ENCODE peak calls at places on chromosomes 1 and 21, in seven cellular contexts. Z is adrenal gland, F is fibroblast of lung, L is colonic mucosa, R is RWPE1, W is tibial artery, N is H9. D is an unnamed sample.

GRCh38 chr1:19734056-19734455 is 65.7 kb downstream of the TMCO4 start:
- DNase-seq in N (no peak), W (no peak), R (no peak), F (no peak), Z (no peak), L (no peak), D (no peak)

GRCh38 chr1:197763307-197763706 is 12.0 kb downstream of the DENND1B start:
- DNase-seq in L (no peak), N (no peak), R (no peak), Z (no peak), W (no peak), F (no peak), D (no peak)

GRCh38 chr21:25461730-25462129 is 145.6 kb downstream of the MRPL39 start:
- DNase-seq in N (no peak), R (no peak), F (no peak), L (no peak), W (no peak), Z (no peak), D (no peak)

GRCh38 chr1:225823811-225824261 is 13.9 kb downstream of the EPHX1 start:
- DNase-seq in W (peak; percentile 51), R (no peak), L (no peak), Z (no peak), F (no peak), N (no peak), D (no peak)

GRCh38 chr1:36513676-36514473 is 31.2 kb upstream of the CSF3R start:
- DNase-seq in N (no peak), R (no peak), W (no peak), L (no peak), Z (no peak), F (no peak), D (no peak)

GRCh38 chr1:28160677-28161328 is 15.7 kb downstream of the PTAFR start:
- DNase-seq in N (no peak), W (no peak), Z (no peak), L (no peak), R (peak; percentile 22), F (peak; percentile 86), D (no peak)

GRCh38 chr1:39147099-39148025 is 57.1 kb upstream of the MACF1 start:
- DNase-seq in L (no peak), Z (no peak), N (no peak), W (no peak), F (no peak), R (no peak), D (no peak)

GRCh38 chr1:224736619-224737352 is 120.7 kb downstream of the CNIH3 start:
- DNase-seq in R (no peak), W (no peak), L (no peak), Z (no peak), N (no peak), F (peak; percentile 75), D (no peak)

GRCh38 chr1:85047472-85048295 is 616 bp downstream of the MCOLN3 start:
- DNase-seq in L (peak; percentile 20), R (peak; percentile 13), N (peak; percentile 44), Z (no peak), F (no peak), W (no peak), D (peak; percentile 66)

GRCh38 chr1:179929955-179930798 is 24.4 kb upstream of the CEP350 start:
- DNase-seq in F (no peak), Z (no peak), W (no peak), R (no peak), L (no peak), N (no peak), D (no peak)

GRCh38 chr1:211708006-211708405 is 32.6 kb upstream of the NEK2 start:
- DNase-seq in W (no peak), N (no peak), R (no peak), Z (no peak), L (no peak), F (peak; percentile 11), D (no peak)

GRCh38 chr21:38380391-38381137 is 117.7 kb downstream of the ERG start:
- DNase-seq in Z (no peak), R (peak; percentile 30), W (no peak), L (no peak), F (peak; percentile 22), N (no peak), D (no peak)

GRCh38 chr1:9822490-9822889 is 1.3 kb downstream of the CLSTN1 start:
- DNase-seq in W (no peak), R (no peak), F (peak; percentile 28), N (no peak), L (no peak), Z (no peak), D (no peak)

GRCh38 chr1:67589519-67590233 is 95.3 kb upstream of the GADD45A start:
- DNase-seq in R (no peak), W (no peak), F (no peak), Z (no peak), L (no peak), N (no peak), D (no peak)

GRCh38 chr1:32887623-32888022 is 1.3 kb downstream of the HPCA start:
- DNase-seq in L (no peak), N (no peak), R (no peak), W (no peak), F (no peak), Z (no peak), D (no peak)

GRCh38 chr1:55329091-55329490 is 113.9 kb upstream of the USP24 start:
- DNase-seq in R (no peak), N (peak; percentile 48), F (no peak), Z (peak; percentile 64), L (no peak), W (no peak), D (no peak)

GRCh38 chr1:153697873-153698647 is 19.6 kb downstream of the NPR1 start:
- DNase-seq in R (no peak), W (peak; percentile 91), N (peak; percentile 56), L (peak; percentile 34), Z (peak; percentile 90), F (peak; percentile 61), D (peak; percentile 28)

GRCh38 chr1:207173396-207173795 is 69.4 kb downstream of the C4BPA start:
- DNase-seq in L (no peak), W (no peak), F (no peak), Z (no peak), R (no peak), N (no peak), D (no peak)

GRCh38 chr1:227889047-227889862 is 58.5 kb downstream of the WNT9A start:
- DNase-seq in Z (peak; percentile 41), N (peak; percentile 39), R (no peak), L (peak; percentile 16), W (peak; percentile 55), F (no peak), D (peak; percentile 27)

GRCh38 chr1:11013160-11013531 is 692 bp downstream of the TARDBP start:
- DNase-seq in L (no peak), F (peak; percentile 13), R (no peak), N (no peak), W (no peak), Z (no peak), D (no peak)

DNA sequence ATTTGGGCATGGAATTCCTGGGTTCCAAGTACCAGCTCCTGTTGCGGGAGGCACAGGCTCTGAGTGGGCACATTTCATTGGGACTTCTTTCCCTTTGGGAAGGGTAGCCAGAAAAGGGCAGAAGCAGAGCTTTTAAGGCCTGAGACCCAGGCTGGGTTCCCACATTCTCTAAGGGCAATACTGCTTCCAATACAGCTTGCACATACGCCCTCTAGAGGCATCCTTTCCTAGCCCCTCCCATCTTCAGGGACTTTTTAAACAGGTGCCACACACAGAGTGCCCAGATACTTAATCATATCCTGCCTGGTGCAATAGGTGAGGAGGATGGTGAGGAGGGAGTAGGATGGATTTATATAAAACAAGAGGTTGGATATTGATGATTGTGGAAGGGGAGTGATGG is 5.7 kb downstream of the GPR88 start:
- DNase-seq in Z (no peak), F (no peak), W (no peak), L (no peak), R (peak; percentile 19), N (peak; percentile 70), D (no peak)
- TF ChIP-seq CTCF in Z (peak; percentile 16), F (no peak), W (no peak), L (no peak), R (no peak), N (peak; percentile 79), D (no peak)

DNA sequence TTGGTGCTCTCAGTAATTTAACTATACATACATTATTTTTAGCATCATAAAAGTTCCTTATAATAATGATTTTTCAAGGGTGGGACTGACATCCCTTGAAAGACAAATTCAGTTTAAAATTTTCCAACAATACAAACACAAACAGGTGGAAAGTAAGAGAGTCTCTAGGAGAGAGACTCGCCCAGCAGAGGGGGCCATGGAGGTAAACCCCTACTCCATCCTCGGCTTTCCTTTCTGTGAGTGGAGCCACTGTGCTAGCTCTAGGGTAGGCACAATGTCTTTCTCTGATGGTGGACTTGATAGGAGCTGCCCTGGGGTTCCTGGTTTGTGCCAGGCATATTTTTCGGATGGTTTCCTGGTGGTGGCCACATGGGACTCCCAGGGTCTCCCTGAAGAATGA is 8.3 kb downstream of the CSMD2 start:
- DNase-seq in L (no peak), F (no peak), R (no peak), Z (no peak), W (no peak), N (peak; percentile 50), D (no peak)
- TF ChIP-seq CTCF in L (no peak), F (no peak), R (no peak), Z (no peak), W (no peak), N (peak; percentile 75), D (no peak)

GRCh38 chr1:160639652-160640051 is 7.2 kb downstream of the SLAMF1 start:
- DNase-seq in W (no peak), L (no peak), F (no peak), Z (no peak), R (no peak), N (no peak), D (no peak)

GRCh38 chr1:160642281-160642644 is 4.6 kb downstream of the SLAMF1 start:
- DNase-seq in N (no peak), F (no peak), L (no peak), W (no peak), R (no peak), Z (no peak), D (no peak)

GRCh38 chr1:160638926-160639325 is 7.9 kb downstream of the SLAMF1 start:
- DNase-seq in N (no peak), W (no peak), F (no peak), R (no peak), Z (no peak), L (no peak), D (no peak)

GRCh38 chr1:160641323-160642280 is 5.2 kb downstream of the SLAMF1 start:
- DNase-seq in W (no peak), L (no peak), Z (no peak), F (no peak), N (no peak), R (no peak), D (no peak)

GRCh38 chr1:160640359-160641123 is 6.3 kb downstream of the SLAMF1 start:
- DNase-seq in F (no peak), R (no peak), W (no peak), Z (no peak), L (no peak), N (no peak), D (no peak)
- TF ChIP-seq CTCF in F (no peak), R (no peak), W (no peak), Z (no peak), L (no peak), N (no peak), D (no peak)

GRCh38 chr21:36908260-36908908 is 58.1 kb downstream of the HLCS start:
- DNase-seq in F (peak; percentile 28), Z (no peak), R (no peak), N (no peak), L (no peak), W (no peak), D (no peak)
- TF ChIP-seq CTCF in F (peak; percentile 11), Z (no peak), R (no peak), N (peak; percentile 29), L (no peak), W (no peak), D (no peak)

D was measured in nephron progenitor cell.